ENCODE peak calls at places on chromosomes 16 and 17, in six cellular contexts. M, C, H, R, F and T are unnamed samples. For H3K27me3, the result is how much of the 10 kb centered on the place peaks cover.

GRCh38 chr17:57271821-57272220 is 15.5 kb downstream of the MSI2 start:
- DNase-seq in F (no peak), C (no peak), M (no peak), R (no peak), H (no peak), T (no peak)

GRCh38 chr16:70697601-70698170 is 11.8 kb upstream of the MTSS2 start:
- DNase-seq in M (no peak), F (no peak), H (no peak), R (no peak), C (no peak), T (no peak)

GRCh38 chr17:82772026-82772425 is 20.2 kb downstream of the TBCD start:
- DNase-seq in H (no peak), F (no peak), R (no peak), C (no peak), M (no peak), T (no peak)

GRCh38 chr16:14004031-14004718 is 66.9 kb upstream of the MRTFB start:
- DNase-seq in H (no peak), R (peak), C (no peak), F (no peak), M (peak), T (no peak)

GRCh38 chr16:69329369-69330285 is 761 bp downstream of the PDF start:
- DNase-seq in R (peak), M (no peak), C (no peak), H (peak), F (no peak), T (peak)

GRCh38 chr17:68382582-68383085 is 74.7 kb downstream of the WIPI1 start:
- DNase-seq in M (no peak), C (no peak), H (no peak), R (no peak), F (no peak), T (no peak)

GRCh38 chr17:40809721-40810421 is 10.1 kb upstream of the KRT28 start:
- DNase-seq in R (no peak), C (no peak), H (no peak), F (no peak), M (no peak), T (no peak)

GRCh38 chr17:17313350-17313991 is 10.3 kb downstream of the NT5M start:
- DNase-seq in M (no peak), R (peak), F (peak), H (peak), C (no peak), T (no peak)

GRCh38 chr17:55496094-55496881 is 15.0 kb downstream of the SMIM36 start:
- DNase-seq in R (peak), H (no peak), F (no peak), M (no peak), C (no peak), T (no peak)

GRCh38 chr16:9489823-9490467 is 398.5 kb downstream of the HAPSTR1 start:
- DNase-seq in R (no peak), C (no peak), F (no peak), H (no peak), M (peak), T (no peak)

GRCh38 chr16:69204106-69204655 is 17.2 kb downstream of the SNTB2 start:
- DNase-seq in R (peak), C (no peak), F (no peak), H (no peak), M (no peak), T (no peak)

GRCh38 chr16:3143189-3143588 is 8.4 kb downstream of the ZNF213 start:
- DNase-seq in M (no peak), R (no peak), H (no peak), C (no peak), F (no peak), T (no peak)

GRCh38 chr17:17342242-17342945 is 39.2 kb downstream of the NT5M start:
- DNase-seq in F (no peak), C (no peak), M (no peak), H (peak), R (no peak), T (peak)

GRCh38 chr16:73057369-73058210 is 9.7 kb upstream of the ZFHX3 start:
- DNase-seq in M (no peak), H (peak), R (peak), C (no peak), F (no peak), T (peak)

GRCh38 chr17:61155590-61156181 is 244.0 kb upstream of the TBX2 start:
- DNase-seq in C (no peak), H (no peak), M (no peak), R (no peak), F (no peak), T (no peak)

GRCh38 chr17:20263595-20263994 is 203.7 kb downstream of the LGALS9B start:
- DNase-seq in F (no peak), M (peak), R (no peak), H (no peak), C (no peak), T (no peak)

GRCh38 chr16:58638148-58639036 is 8.8 kb upstream of the CNOT1 start:
- DNase-seq in F (no peak), M (peak), H (no peak), C (no peak), R (peak), T (no peak)

GRCh38 chr16:67878232-67878631 is 5.4 kb downstream of the EDC4 start:
- DNase-seq in R (no peak), F (no peak), M (no peak), C (no peak), H (no peak), T (no peak)

GRCh38 chr17:77285594-77286390 is 145.0 kb downstream of the SEC14L1 start:
- DNase-seq in F (no peak), H (peak), R (peak), C (no peak), M (no peak), T (no peak)

GRCh38 chr17:83122834-83123233 is 43.4 kb downstream of the METRNL start:
- DNase-seq in C (no peak), R (no peak), M (no peak), F (no peak), H (peak), T (no peak)

GRCh38 chr17:68792042-68792685 is 163.0 kb downstream of the ABCA8 start:
- DNase-seq in C (no peak), F (no peak), H (no peak), M (no peak), R (no peak), T (no peak)

GRCh38 chr16:3520398-3520797 is 19.6 kb downstream of the CLUAP1 start:
- DNase-seq in M (peak), C (no peak), H (no peak), R (no peak), F (no peak), T (no peak)

GRCh38 chr17:31830971-31831755 is 27.9 kb downstream of the COPRS start:
- DNase-seq in C (no peak), M (no peak), F (no peak), H (no peak), R (no peak), T (no peak)

GRCh38 chr17:17763136-17763535 is 73.7 kb downstream of the SREBF1 start:
- DNase-seq in C (no peak), M (no peak), R (no peak), H (no peak), F (no peak), T (no peak)

GRCh38 chr17:29294580-29294900 is 592 bp upstream of the NUFIP2 start:
- DNase-seq in H (no peak), M (no peak), F (no peak), C (no peak), R (no peak), T (no peak)

GRCh38 chr17:67615011-67615561 is 102.7 kb upstream of the NOL11 start:
- DNase-seq in C (no peak), R (no peak), M (no peak), F (no peak), H (no peak), T (no peak)

GRCh38 chr16:57470683-57471082 is 8.2 kb downstream of the POLR2C start:
- DNase-seq in C (no peak), F (peak), M (peak), R (peak), H (peak), T (peak)

GRCh38 chr17:17078832-17079231 is 36.6 kb downstream of the MPRIP start:
- DNase-seq in C (no peak), M (no peak), R (no peak), F (no peak), H (peak), T (no peak)

GRCh38 chr16:89805136-89805905 is 11.1 kb downstream of the FANCA start:
- DNase-seq in R (no peak), F (no peak), H (no peak), M (no peak), C (no peak), T (no peak)

GRCh38 chr17:42809250-42809649 is 10.6 kb downstream of the CNTD1 start:
- DNase-seq in F (no peak), C (no peak), H (no peak), R (peak), M (peak), T (peak)

GRCh38 chr17:28405632-28406477 is at the start of gene SLC46A1:
- DNase-seq in F (peak), R (peak), H (peak), C (no peak), M (peak), T (peak)

GRCh38 chr16:6095414-6095813 is 997.8 kb upstream of the EEF2KMT start:
- DNase-seq in R (no peak), F (no peak), C (no peak), M (no peak), H (no peak), T (no peak)

DNA sequence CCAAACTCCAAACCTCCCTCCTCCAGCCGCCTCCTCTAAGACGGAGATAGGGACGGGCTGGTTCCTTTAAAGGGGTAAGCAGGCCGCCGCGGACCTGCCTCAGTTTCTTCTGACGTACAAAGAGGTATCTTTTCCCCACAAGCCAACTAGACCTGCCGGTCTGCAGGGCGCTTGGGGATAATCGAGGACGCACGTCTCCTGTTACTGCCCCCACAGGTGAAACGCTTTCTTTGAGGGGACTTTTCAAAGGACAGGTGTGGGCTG is 25.1 kb upstream of the RFFL start:
- DNase-seq in H (no peak), F (no peak), R (no peak), C (no peak), M (peak), T (no peak)
- TF ChIP-seq POLR2A in H (no peak), F (no peak), R (no peak), C (no peak), M (no peak), T (no peak)

GRCh38 chr17:5011928-5012327 is 14.2 kb downstream of the KIF1C start:
- DNase-seq in C (no peak), M (no peak), H (no peak), R (no peak), F (no peak), T (no peak)

GRCh38 chr17:5019475-5019956 is 15.7 kb downstream of the SLC52A1 start:
- DNase-seq in H (no peak), R (peak), F (no peak), M (no peak), C (no peak), T (no peak)

GRCh38 chr17:5014357-5014756 is 16.6 kb downstream of the KIF1C start:
- DNase-seq in C (no peak), F (no peak), M (no peak), H (no peak), R (no peak), T (no peak)
- H3K27me3 ChIP-seq in C (under half), F (under half), M (under half), H (under half), R (under half), T (under half)

GRCh38 chr17:74210191-74211140 is 2.9 kb upstream of the TTYH2 start:
- DNase-seq in M (peak), H (peak), F (peak), C (no peak), R (peak), T (peak)

GRCh38 chr17:74212262-74212912 is 984 bp upstream of the TTYH2 start:
- DNase-seq in F (peak), M (no peak), C (no peak), H (peak), R (peak), T (no peak)

GRCh38 chr17:74211141-74211928 is 2.0 kb upstream of the TTYH2 start:
- DNase-seq in R (peak), M (no peak), C (no peak), H (no peak), F (no peak), T (no peak)

GRCh38 chr17:74212913-74213791 is at the start of gene TTYH2:
- DNase-seq in C (peak), M (peak), F (peak), R (peak), H (peak), T (peak)

GRCh38 chr17:74211929-74212261 is 1.5 kb upstream of the TTYH2 start:
- DNase-seq in R (no peak), H (no peak), F (no peak), C (no peak), M (no peak), T (no peak)
- TF ChIP-seq POLR2A in R (no peak), H (no peak), F (no peak), C (no peak), M (no peak), T (no peak)

DNA sequence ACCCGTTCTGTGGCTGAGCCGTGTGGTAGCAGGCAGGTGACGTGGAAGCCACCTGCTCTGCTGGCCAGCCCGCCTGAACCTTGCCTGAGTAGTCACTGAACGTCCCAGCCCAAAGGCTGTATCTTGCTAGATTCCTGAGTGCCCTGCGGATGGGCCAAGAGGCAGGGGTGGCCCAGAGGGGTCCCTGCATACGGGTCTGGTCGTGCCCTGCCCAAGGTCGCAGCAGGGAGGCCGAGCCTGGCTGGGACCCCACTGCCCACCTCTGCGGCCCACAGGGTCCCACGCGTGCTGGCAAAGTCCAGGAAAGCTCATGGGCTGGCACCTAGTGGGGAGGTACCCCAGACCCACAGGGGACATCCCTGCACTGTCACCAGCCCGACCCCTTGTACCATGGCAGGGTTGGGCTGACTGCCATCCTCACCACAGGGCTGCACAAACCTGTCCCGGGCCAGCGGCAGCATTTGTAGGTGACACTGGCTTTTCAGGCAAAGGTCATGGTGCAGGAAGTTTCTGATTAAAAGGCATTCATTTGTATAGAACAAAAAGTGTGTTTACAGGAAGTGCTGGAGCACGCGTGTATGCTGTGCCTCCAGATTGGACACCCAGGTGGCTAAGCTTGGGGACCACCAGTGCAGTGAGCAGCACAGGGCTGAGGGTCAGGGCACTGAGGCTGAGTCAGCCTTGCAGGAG is 45.1 kb upstream of the ZC3H18 start:
- DNase-seq in H (no peak), C (no peak), R (no peak), M (no peak), F (no peak), T (no peak)
- H3K27me3 ChIP-seq in H (under half), C (under half), R (under half), M (under half), F (under half), T (under half)

GRCh38 chr17:44012874-44013273 is 1.9 kb downstream of the TMEM101 start:
- DNase-seq in M (no peak), H (no peak), C (no peak), F (no peak), R (no peak), T (no peak)

GRCh38 chr17:44011876-44012275 is 2.9 kb downstream of the TMEM101 start:
- DNase-seq in M (no peak), C (no peak), R (no peak), H (no peak), F (no peak), T (no peak)

GRCh38 chr17:44014133-44014436 is 678 bp downstream of the TMEM101 start:
- DNase-seq in C (no peak), F (no peak), M (no peak), H (no peak), R (no peak), T (no peak)

GRCh38 chr17:44010966-44011647 is 3.7 kb downstream of the TMEM101 start:
- DNase-seq in F (no peak), H (no peak), R (no peak), C (no peak), M (no peak), T (no peak)

DNA sequence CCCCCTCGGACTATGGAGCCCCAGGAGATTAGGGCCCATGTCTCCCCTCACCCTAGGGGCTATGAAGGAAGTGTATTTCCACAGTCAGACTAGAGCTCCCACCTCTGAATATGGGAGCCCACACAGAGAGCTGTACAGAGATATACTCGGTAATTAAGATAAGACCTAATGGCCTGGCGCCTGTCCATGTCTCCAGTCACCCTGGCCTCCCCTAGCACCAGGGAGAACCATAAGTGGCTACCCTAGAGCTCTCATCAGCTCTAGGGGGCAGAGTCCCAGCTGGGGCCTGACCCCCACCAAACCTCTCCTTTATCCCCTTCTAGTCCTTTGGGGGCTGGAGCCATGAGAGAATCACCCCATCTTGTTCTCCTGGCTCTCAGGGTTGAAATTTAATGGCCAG is 2.4 kb downstream of the TMEM101 start:
- DNase-seq in F (no peak), M (no peak), C (no peak), R (no peak), H (no peak), T (no peak)
- TF ChIP-seq POLR2A in F (no peak), M (no peak), C (no peak), R (no peak), H (no peak), T (no peak)

DNA sequence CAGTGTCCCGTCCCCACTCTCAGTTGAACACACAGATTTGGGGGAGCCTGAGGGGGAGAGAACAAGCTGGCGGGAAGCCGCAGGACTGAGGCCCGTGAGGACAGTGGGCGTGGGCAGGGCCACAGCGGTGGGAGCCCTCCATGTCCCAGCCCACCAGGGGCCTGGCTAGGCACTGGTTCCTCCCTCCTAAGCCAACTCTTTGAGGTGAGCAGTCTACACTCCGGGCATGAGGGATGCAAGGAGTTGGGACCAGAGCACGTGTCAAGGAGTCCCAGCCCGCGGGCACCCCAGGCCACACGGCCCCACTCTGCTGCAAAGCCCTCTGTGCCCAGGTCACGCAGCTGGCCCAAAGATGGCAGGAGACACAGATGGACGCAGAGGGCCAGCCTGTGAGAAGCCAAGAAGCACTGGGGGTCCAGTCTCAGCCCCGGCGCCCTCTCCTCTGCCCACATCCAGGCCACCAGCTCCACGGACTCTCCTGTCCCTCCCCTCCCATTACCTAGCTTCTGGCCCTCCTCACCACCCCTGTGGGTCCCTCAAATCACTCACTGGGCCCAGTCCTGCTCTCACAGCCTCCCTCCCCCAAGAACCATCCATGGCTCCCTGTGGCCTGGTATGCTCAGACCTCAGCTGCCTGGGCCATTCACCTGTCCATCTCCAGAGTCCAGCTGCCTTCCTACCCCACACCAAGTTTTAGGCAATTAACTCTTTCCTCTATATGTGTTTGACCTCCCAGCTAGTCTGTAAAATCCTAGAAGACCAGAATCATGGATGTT is 206.5 kb downstream of the RBFOX3 start:
- DNase-seq in H (no peak), C (no peak), M (no peak), F (no peak), R (no peak), T (no peak)
- H3K27me3 ChIP-seq in H (half or more), C (under half), M (under half), F (under half), R (under half), T (under half)

DNA sequence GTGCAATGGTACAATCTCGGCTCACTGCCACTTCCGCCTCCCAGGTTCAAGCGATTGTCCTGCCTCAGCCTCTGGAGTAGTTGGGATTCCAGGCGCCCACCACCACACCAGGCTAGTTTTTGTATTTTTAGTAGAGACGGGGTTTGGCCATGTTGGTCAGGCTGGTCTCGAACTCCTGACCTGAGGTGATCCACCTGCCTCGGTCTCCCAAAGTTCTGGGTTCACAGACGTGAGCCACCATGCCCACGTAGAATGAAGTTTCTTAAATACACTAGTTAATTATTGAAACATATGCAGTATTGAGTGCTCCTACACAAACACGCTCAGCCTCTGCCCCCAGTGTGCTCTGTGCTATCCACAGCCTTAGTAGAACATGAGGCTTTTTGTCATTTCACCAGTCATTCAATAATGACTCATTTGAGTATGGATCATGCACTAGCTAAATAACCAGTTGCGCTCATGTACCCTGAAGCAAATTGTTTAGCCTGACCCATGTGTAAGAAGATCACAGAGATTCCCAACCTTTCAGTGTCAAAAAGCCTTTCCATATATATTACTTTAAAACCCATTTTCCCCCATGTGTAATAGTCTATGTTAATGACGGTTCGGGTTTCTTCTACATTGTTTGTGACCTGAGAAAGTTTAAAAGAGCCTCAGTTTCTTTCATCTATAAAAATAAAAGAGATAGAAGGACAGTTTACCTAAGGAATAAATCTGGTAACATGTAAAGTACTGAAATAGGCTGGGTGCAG is 49.7 kb downstream of the TUBD1 start:
- DNase-seq in C (no peak), F (no peak), R (peak), H (no peak), M (no peak), T (peak)
- TF ChIP-seq POLR2A in C (no peak), F (peak), R (peak), H (no peak), M (no peak), T (no peak)